ENCODE peak calls at places on chromosomes 3 and 15, in four cellular contexts. I is HCT116, K is neuronal stem cell, B is fibroblast of lung. Y is an unnamed sample.

GRCh38 chr3:24500806-24501205 is 6.2 kb upstream of the THRB start:
- DNase-seq in I (no peak), K (no peak), B (peak; percentile 44), Y (no peak)

GRCh38 chr15:60656041-60656440 is 177.1 kb upstream of the ICE2 start:
- DNase-seq in I (no peak), K (no peak), B (no peak), Y (no peak)

GRCh38 chr3:65669163-65669875 is 369.4 kb downstream of the MAGI1 start:
- DNase-seq in I (no peak), K (no peak), B (peak; percentile 52), Y (no peak)

GRCh38 chr3:122392868-122393844 is 9.2 kb downstream of the FAM162A start:
- DNase-seq in I (no peak), K (peak; percentile 20), B (peak; percentile 71), Y (peak; percentile 64)

GRCh38 chr3:128320551-128321340 is 145.9 kb downstream of the DNAJB8 start:
- DNase-seq in I (no peak), K (no peak), B (no peak), Y (no peak)

GRCh38 chr15:93235926-93236781 is 147.1 kb upstream of the RGMA start:
- DNase-seq in I (no peak), K (no peak), B (no peak), Y (no peak)

GRCh38 chr15:66803182-66803729 is 101.2 kb downstream of the SMAD6 start:
- DNase-seq in I (peak; percentile 86), K (peak; percentile 71), B (peak; percentile 98), Y (no peak)

GRCh38 chr3:59185586-59186381 is 136.0 kb upstream of the CFAP20DC start:
- DNase-seq in I (no peak), K (no peak), B (peak; percentile 20), Y (no peak)

GRCh38 chr3:187293514-187293870 is 2.0 kb upstream of the MASP1 start:
- DNase-seq in I (no peak), K (no peak), B (no peak), Y (no peak)

GRCh38 chr3:64440498-64440897 is 215.2 kb upstream of the PRICKLE2 start:
- DNase-seq in I (no peak), K (no peak), B (peak; percentile 91), Y (no peak)
- H3K4me2 ChIP-seq in I (no peak overlapping the region), K (no peak overlapping the region), B (peak overlapping the region; percentile 23), Y (no peak overlapping the region)

GRCh38 chr3:134313839-134314587 is 60.2 kb downstream of the AMOTL2 start:
- DNase-seq in I (no peak), K (no peak), B (no peak), Y (no peak)

GRCh38 chr3:134312072-134312872 is 61.6 kb upstream of the RYK start:
- DNase-seq in I (no peak), K (no peak), B (no peak), Y (no peak)

GRCh38 chr3:134314588-134315285 is 59.5 kb downstream of the AMOTL2 start:
- DNase-seq in I (no peak), K (no peak), B (no peak), Y (no peak)

GRCh38 chr3:134311693-134312071 is 61.0 kb upstream of the RYK start:
- DNase-seq in I (no peak), K (no peak), B (no peak), Y (no peak)

GRCh38 chr3:134312873-134313838 is 61.1 kb downstream of the AMOTL2 start:
- DNase-seq in I (no peak), K (peak; percentile 68), B (peak; percentile 82), Y (no peak)
- H3K9ac ChIP-seq in I (peak overlapping the region; percentile 84), K (peak overlapping the region; percentile 96), B (peak overlapping the region; percentile 97), Y (no peak overlapping the region)

GRCh38 chr15:90178468-90179435 is 22.4 kb upstream of the SEMA4B start:
- DNase-seq in I (no peak), K (no peak), B (no peak), Y (peak; percentile 61)
- H3K4me2 ChIP-seq in I (no peak overlapping the region), K (no peak overlapping the region), B (no peak overlapping the region), Y (peak overlapping the region; percentile 49)

GRCh38 chr3:120410541-120410940 is 40.3 kb downstream of the FSTL1 start:
- DNase-seq in I (no peak), K (no peak), B (peak; percentile 44), Y (no peak)
- H3K9ac ChIP-seq in I (no peak overlapping the region), K (no peak overlapping the region), B (no peak overlapping the region), Y (no peak overlapping the region)